ENCODE peak calls at places on chromosome 7, in eight cellular contexts. P, U, Z, G, A, K, D and S are unnamed samples.

GRCh38 chr7:74051629-74052410 is 23.8 kb downstream of the ELN start:
- DNase-seq in P (no peak), U (peak; percentile 30), Z (peak; percentile 48), G (no peak), A (no peak), K (peak; percentile 52), D (no peak), S (peak; percentile 62)

GRCh38 chr7:47572939-47573757 is 8.8 kb downstream of the TNS3 start:
- DNase-seq in P (no peak), U (no peak), Z (no peak), G (no peak), A (no peak), K (no peak), D (no peak), S (no peak)

GRCh38 chr7:87886875-87887274 is 10.6 kb downstream of the DBF4 start:
- DNase-seq in P (no peak), U (peak; percentile 64), Z (no peak), G (peak; percentile 33), A (no peak), K (no peak), D (peak; percentile 28), S (no peak)

GRCh38 chr7:47373871-47374451 is 207.9 kb downstream of the TNS3 start:
- DNase-seq in P (no peak), U (no peak), Z (no peak), G (no peak), A (no peak), K (no peak), D (no peak), S (peak; percentile 3)

GRCh38 chr7:32115831-32116230 is 45.6 kb upstream of the PDE1C start:
- DNase-seq in P (no peak), U (no peak), Z (no peak), G (peak; percentile 95), A (no peak), K (no peak), D (no peak), S (no peak)

GRCh38 chr7:33743594-33743993 is 161.7 kb upstream of the BMPER start:
- DNase-seq in P (no peak), U (peak; percentile 98), Z (peak; percentile 87), G (peak; percentile 75), A (no peak), K (no peak), D (peak; percentile 93), S (no peak)

GRCh38 chr7:52270301-52270700 is 765.1 kb upstream of the POM121L12 start:
- DNase-seq in P (no peak), U (peak; percentile 5), Z (no peak), G (peak; percentile 3), A (no peak), K (no peak), D (no peak), S (no peak)

GRCh38 chr7:71706576-71706975 is 574.6 kb downstream of the GALNT17 start:
- DNase-seq in P (no peak), U (no peak), Z (no peak), G (no peak), A (no peak), K (no peak), D (no peak), S (no peak)

GRCh38 chr7:5354460-5355279 is 69.0 kb downstream of the TNRC18 start:
- DNase-seq in P (peak; percentile 51), U (peak; percentile 10), Z (no peak), G (peak; percentile 32), A (peak; percentile 81), K (no peak), D (no peak), S (no peak)

DNA sequence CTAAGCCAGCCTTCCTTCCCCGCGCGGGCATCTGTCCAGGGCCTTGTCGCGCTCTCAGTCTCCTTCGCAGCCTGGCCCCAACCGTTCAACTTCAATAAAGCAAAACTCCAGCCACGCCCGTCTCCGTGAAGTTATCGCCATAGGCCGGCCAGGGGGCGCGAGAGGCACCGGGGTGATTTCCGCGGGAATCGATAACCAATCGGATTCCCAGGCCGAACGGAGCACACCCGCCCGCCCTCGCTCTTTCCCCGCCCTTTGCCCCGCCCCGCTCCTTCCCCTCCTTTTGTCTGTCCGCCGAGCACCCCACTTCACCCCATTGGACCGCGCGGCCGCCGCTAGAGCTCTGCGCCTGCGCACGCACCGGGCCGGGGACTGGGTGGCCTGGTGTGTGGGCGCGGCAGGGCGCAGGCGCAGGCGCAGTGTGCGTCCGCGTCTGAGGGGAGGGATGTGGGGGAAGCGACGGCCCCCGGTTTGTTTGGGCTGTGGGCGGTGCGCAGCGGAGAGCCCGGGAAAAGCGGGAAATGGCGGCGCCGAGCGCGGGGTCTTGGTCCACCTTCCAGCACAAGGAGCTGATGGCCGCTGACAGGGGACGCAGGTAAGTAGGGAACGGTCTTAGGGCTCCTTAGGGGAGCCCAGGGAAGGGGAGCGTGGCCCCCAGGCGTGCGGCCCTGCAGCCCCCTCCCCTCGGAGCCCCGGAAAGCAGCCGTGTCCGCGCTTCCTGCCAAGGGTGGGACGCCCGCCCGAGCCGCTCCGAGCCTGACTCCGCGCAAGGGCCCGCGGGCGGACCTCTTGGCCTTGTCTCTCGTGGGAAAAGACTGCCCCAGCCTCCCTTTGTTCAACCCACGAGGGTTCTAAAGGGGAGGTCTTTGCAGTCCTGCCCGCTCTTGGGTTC is at the start of gene CASP2:
- DNase-seq in P (peak; percentile 97), U (peak; percentile 99), Z (peak; percentile 99), G (peak; percentile 94), A (peak; percentile 97), K (peak; percentile 98), D (peak; percentile 76), S (peak; percentile 99)
- TF ChIP-seq CTCF in P (no peak), U (peak; percentile 34), Z (no peak), G (peak; percentile 20), A (no peak), K (peak; percentile 47), D (peak; percentile 28), S (peak; percentile 36)

GRCh38 chr7:55514546-55515265 is 57.6 kb downstream of the VOPP1 start:
- DNase-seq in P (no peak), U (no peak), Z (no peak), G (no peak), A (no peak), K (no peak), D (no peak), S (no peak)
- TF ChIP-seq CTCF in P (no peak), U (no peak), Z (no peak), G (no peak), A (no peak), K (no peak), D (no peak), S (no peak)

GRCh38 chr7:29556405-29557195 is 7.0 kb upstream of the PRR15 start:
- DNase-seq in P (no peak), U (no peak), Z (no peak), G (no peak), A (no peak), K (no peak), D (no peak), S (no peak)
- TF ChIP-seq CTCF in P (no peak), U (no peak), Z (no peak), G (no peak), A (no peak), K (no peak), D (peak; percentile 11), S (no peak)

DNA sequence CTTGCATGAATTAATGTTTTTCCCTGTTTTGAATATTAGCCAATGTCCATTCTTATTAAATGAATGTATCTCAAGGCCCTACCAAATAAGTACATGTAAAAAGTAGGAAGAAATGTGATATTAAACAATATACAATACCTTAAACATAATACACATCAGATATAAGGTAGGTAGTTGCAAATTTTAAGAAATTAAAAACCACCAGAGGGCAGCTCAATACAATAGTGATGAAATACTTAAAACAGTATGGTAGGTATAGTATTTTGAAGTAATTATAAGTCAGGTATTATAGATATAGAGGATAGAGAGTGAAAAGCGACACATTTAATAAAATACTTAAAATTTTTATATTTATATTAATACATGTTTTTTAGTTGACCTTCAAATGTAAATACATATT is 43.6 kb upstream of the CDK14 start:
- DNase-seq in P (no peak), U (peak; percentile 45), Z (peak; percentile 21), G (no peak), A (no peak), K (no peak), D (no peak), S (no peak)
- TF ChIP-seq CTCF in P (no peak), U (peak; percentile 29), Z (peak; percentile 51), G (no peak), A (peak; percentile 33), K (no peak), D (peak; percentile 9), S (no peak)

GRCh38 chr7:156389116-156389692 is 251.4 kb upstream of the RNF32 start:
- DNase-seq in P (no peak), U (no peak), Z (no peak), G (no peak), A (no peak), K (no peak), D (no peak), S (no peak)
- TF ChIP-seq CTCF in P (no peak), U (no peak), Z (no peak), G (no peak), A (no peak), K (no peak), D (no peak), S (no peak)

DNA sequence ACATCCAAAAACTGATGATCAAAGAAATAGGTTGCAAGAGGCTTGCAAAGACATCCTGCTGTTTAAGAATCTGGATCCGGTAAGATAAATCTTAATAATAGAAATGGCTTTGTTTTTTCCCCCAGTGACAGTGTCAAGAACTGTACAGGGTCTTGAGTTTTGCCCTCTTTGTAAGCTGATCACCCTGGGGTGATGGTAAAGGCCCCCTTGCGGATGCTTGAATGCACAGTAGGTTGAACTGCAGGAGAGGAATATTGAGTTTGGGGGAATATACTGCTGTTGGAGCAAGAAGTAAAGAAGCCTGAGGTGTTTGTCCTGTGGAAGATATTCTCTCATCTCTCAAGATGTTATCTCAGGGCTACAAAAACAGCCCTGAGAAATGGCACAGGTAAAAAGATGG is 40.6 kb upstream of the HBP1 start:
- DNase-seq in P (no peak), U (no peak), Z (no peak), G (no peak), A (no peak), K (no peak), D (no peak), S (no peak)
- TF ChIP-seq CTCF in P (no peak), U (no peak), Z (no peak), G (no peak), A (no peak), K (no peak), D (no peak), S (no peak)

GRCh38 chr7:41045556-41046123 is 657.2 kb downstream of the INHBA start:
- DNase-seq in P (no peak), U (no peak), Z (peak; percentile 53), G (no peak), A (no peak), K (no peak), D (no peak), S (no peak)
- TF ChIP-seq CTCF in P (no peak), U (no peak), Z (no peak), G (no peak), A (no peak), K (peak; percentile 48), D (no peak), S (no peak)